ENCODE peak calls at places on chromosomes 6 and 20, in four cellular contexts. B is nucleus accumbens, N is SW480, J is T47D. E is an unnamed sample.

GRCh38 chr6:17705428-17705777 is 1.3 kb downstream of the NUP153 start:
- DNase-seq in B (no peak), J (peak), N (peak), E (peak)

GRCh38 chr6:161031721-161032495 is 40.3 kb downstream of the MAP3K4 start:
- DNase-seq in J (no peak), B (no peak), N (no peak), E (no peak)

GRCh38 chr6:155026366-155027045 is 31.4 kb downstream of the TIAM2 start:
- DNase-seq in B (no peak), J (no peak), N (peak), E (no peak)

GRCh38 chr20:45732199-45732598 is 10.1 kb downstream of the SPINT4 start:
- DNase-seq in J (no peak), N (no peak), B (no peak), E (no peak)

GRCh38 chr6:43376551-43376981 is 7.1 kb upstream of the ZNF318 start:
- DNase-seq in B (no peak), J (no peak), N (no peak), E (no peak)

GRCh38 chr6:27679308-27679967 is 206.5 kb upstream of the ZNF184 start:
- DNase-seq in J (no peak), B (no peak), N (no peak), E (no peak)

GRCh38 chr6:43767553-43768505 is 2.2 kb upstream of the VEGFA start:
- DNase-seq in B (no peak), J (no peak), N (no peak), E (no peak)

GRCh38 chr20:58583141-58583540 is 67.9 kb upstream of the APCDD1L start:
- DNase-seq in N (no peak), B (no peak), J (no peak), E (no peak)

GRCh38 chr6:113622254-113622653 is 234.9 kb upstream of the MARCKS start:
- DNase-seq in B (no peak), N (no peak), J (no peak), E (no peak)

GRCh38 chr20:10916312-10916711 is 242.5 kb upstream of the JAG1 start:
- DNase-seq in J (no peak), N (no peak), B (no peak), E (no peak)

GRCh38 chr20:48629069-48629959 is 198.5 kb downstream of the PREX1 start:
- DNase-seq in N (no peak), J (no peak), B (no peak), E (no peak)

GRCh38 chr6:34555328-34555727 is 801 bp downstream of the SPDEF start:
- DNase-seq in J (no peak), B (no peak), N (no peak), E (no peak)

GRCh38 chr20:15339264-15339663 is 1001.9 kb upstream of the FLRT3 start:
- DNase-seq in B (no peak), N (no peak), J (no peak), E (no peak)

GRCh38 chr20:4835244-4836177 is 113.8 kb downstream of the PRND start:
- DNase-seq in J (no peak), N (no peak), B (no peak), E (no peak)

GRCh38 chr6:53410508-53411258 is 61.9 kb upstream of the ELOVL5 start:
- DNase-seq in B (no peak), N (no peak), J (peak), E (peak)

GRCh38 chr20:36712775-36713174 is 33.1 kb downstream of the NDRG3 start:
- DNase-seq in N (no peak), B (no peak), J (no peak), E (no peak)

GRCh38 chr6:51265426-51265825 is 446.8 kb downstream of the TFAP2B start:
- DNase-seq in B (no peak), N (no peak), J (no peak), E (no peak)

GRCh38 chr6:6515691-6516607 is 72.6 kb upstream of the LY86 start:
- DNase-seq in J (no peak), N (no peak), B (no peak), E (no peak)

GRCh38 chr20:47358672-47359532 is 2.4 kb upstream of the ZMYND8 start:
- DNase-seq in J (peak), B (peak), N (peak), E (peak)

GRCh38 chr6:3228791-3229565 is 1.5 kb upstream of the TUBB2B start:
- DNase-seq in N (peak), B (no peak), J (peak), E (no peak)

GRCh38 chr20:43827940-43828562 is 86.6 kb upstream of the TOX2 start:
- DNase-seq in N (peak), J (no peak), B (no peak), E (no peak)

GRCh38 chr20:38649275-38649891 is 47.8 kb downstream of the ARHGAP40 start:
- DNase-seq in B (peak), N (peak), J (peak), E (peak)

GRCh38 chr6:42001506-42001905 is 48.8 kb upstream of the TAF8 start:
- DNase-seq in B (no peak), J (no peak), N (no peak), E (no peak)

GRCh38 chr6:24902782-24903181 is 33.0 kb downstream of the RIPOR2 start:
- DNase-seq in B (no peak), N (no peak), J (no peak), E (no peak)

GRCh38 chr20:58716476-58717277 is 24.1 kb downstream of the NPEPL1 start:
- DNase-seq in B (no peak), N (no peak), J (no peak), E (peak)

GRCh38 chr20:19867074-19867473 is 109.0 kb downstream of the RIN2 start:
- DNase-seq in N (no peak), J (no peak), B (no peak), E (no peak)

GRCh38 chr6:169026175-169026574 is 227.5 kb downstream of the THBS2 start:
- DNase-seq in N (no peak), J (no peak), B (no peak), E (no peak)